ENCODE peak calls at places on chromosomes 3 and 15, in nine cellular contexts. X, W, L, B, T, Q, J, Y and I are unnamed samples.

GRCh38 chr3:105580551-105580950 is 213.8 kb downstream of the ALCAM start:
- DNase-seq in Q (no peak), B (no peak), J (no peak), W (no peak), Y (no peak), L (no peak), T (no peak), X (no peak), I (no peak)

GRCh38 chr15:62649793-62650420 is 392.6 kb upstream of the TPM1 start:
- DNase-seq in J (no peak), B (no peak), W (no peak), L (no peak), X (no peak), Y (no peak), T (no peak), Q (peak; percentile 34), I (no peak)

GRCh38 chr15:55970286-55970685 is 23.1 kb downstream of the NEDD4 start:
- DNase-seq in T (no peak), J (no peak), B (no peak), L (no peak), Y (no peak), X (no peak), Q (no peak), W (no peak), I (no peak)

GRCh38 chr3:124935264-124935663 is 713 bp upstream of the MUC13 start:
- DNase-seq in L (no peak), X (no peak), B (no peak), W (no peak), J (no peak), Y (no peak), Q (no peak), T (no peak), I (no peak)

GRCh38 chr3:193805448-193805847 is 212.4 kb downstream of the OPA1 start:
- DNase-seq in W (peak; percentile 99), Q (peak; percentile 95), J (no peak), L (peak; percentile 77), B (peak; percentile 79), X (peak; percentile 89), T (no peak), Y (no peak), I (peak; percentile 39)

GRCh38 chr3:147945968-147946519 is 536.9 kb downstream of the ZIC1 start:
- DNase-seq in T (peak; percentile 52), Y (no peak), L (peak; percentile 32), W (peak; percentile 61), B (peak; percentile 24), J (no peak), X (peak; percentile 39), Q (peak; percentile 93), I (peak; percentile 76)

GRCh38 chr15:61319892-61320291 is 90.8 kb upstream of the RORA start:
- DNase-seq in J (no peak), Y (no peak), Q (no peak), W (no peak), X (no peak), B (no peak), L (no peak), T (no peak), I (no peak)

GRCh38 chr3:113498221-113499005 is 16.5 kb downstream of the SPICE1 start:
- DNase-seq in X (no peak), L (no peak), Q (peak; percentile 82), J (no peak), W (peak; percentile 73), T (no peak), Y (no peak), B (no peak), I (no peak)

GRCh38 chr15:49624046-49624445 is 3.2 kb downstream of the DTWD1 start:
- DNase-seq in T (no peak), Y (no peak), B (no peak), L (no peak), J (no peak), W (no peak), Q (peak; percentile 27), X (no peak), I (no peak)

GRCh38 chr3:112623717-112624116 is 17.2 kb downstream of the CCDC80 start:
- DNase-seq in Q (no peak), W (peak; percentile 90), L (no peak), Y (no peak), J (no peak), X (no peak), T (no peak), B (no peak), I (no peak)

GRCh38 chr3:47890832-47891620 is 88.1 kb downstream of the DHX30 start:
- DNase-seq in T (peak; percentile 50), L (no peak), X (no peak), Q (no peak), W (no peak), Y (no peak), J (no peak), B (no peak), I (no peak)

GRCh38 chr15:67720556-67721175 is 104.6 kb upstream of the SKOR1 start:
- DNase-seq in T (no peak), B (no peak), L (no peak), W (no peak), Q (no peak), J (no peak), X (no peak), Y (no peak), I (no peak)

GRCh38 chr3:152452318-152452717 is 183.6 kb downstream of the MBNL1 start:
- DNase-seq in W (no peak), T (no peak), L (no peak), Y (no peak), J (no peak), X (no peak), B (no peak), Q (peak; percentile 34), I (no peak)

GRCh38 chr3:147793841-147794240 is 384.7 kb downstream of the ZIC1 start:
- DNase-seq in Y (no peak), T (no peak), X (no peak), J (no peak), B (no peak), Q (no peak), L (no peak), W (no peak), I (no peak)

GRCh38 chr3:30421261-30421660 is 185.1 kb upstream of the TGFBR2 start:
- DNase-seq in J (no peak), T (no peak), X (no peak), W (peak; percentile 40), B (no peak), Q (peak; percentile 93), Y (no peak), L (no peak), I (no peak)

GRCh38 chr15:28098360-28098765 is 752 bp downstream of the OCA2 start:
- DNase-seq in J (no peak), Q (no peak), L (no peak), Y (peak; percentile 63), T (no peak), W (no peak), X (peak; percentile 8), B (no peak), I (no peak)

GRCh38 chr3:177992993-177993969 is 543.0 kb upstream of the KCNMB2 start:
- DNase-seq in L (no peak), Y (no peak), J (no peak), B (no peak), X (no peak), T (no peak), Q (no peak), W (no peak), I (no peak)

DNA sequence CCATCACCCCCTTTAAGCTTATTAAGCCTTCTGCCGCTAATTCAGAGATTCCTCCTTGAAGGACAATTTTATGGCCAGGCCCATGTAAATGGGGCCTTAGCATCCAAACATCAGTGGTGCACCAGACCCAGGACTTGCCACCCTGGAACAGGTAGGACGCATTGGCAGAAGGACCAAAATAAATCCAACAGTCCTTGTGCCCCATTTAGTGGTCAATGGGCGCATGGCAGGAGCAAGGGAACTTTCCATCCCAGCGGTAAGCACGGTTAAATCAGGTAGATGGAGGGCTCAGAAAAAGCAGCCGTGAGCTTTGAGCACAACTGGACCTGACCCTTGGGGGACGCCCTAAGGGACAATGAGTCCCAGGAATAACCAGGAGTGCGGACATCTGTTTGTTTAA is 540.8 kb upstream of the ROBO1 start:
- DNase-seq in Q (no peak), X (no peak), Y (no peak), B (no peak), J (no peak), T (no peak), W (no peak), L (no peak), I (no peak)
- TF ChIP-seq CTCF in Q (no peak), X (no peak), Y (no peak), B (no peak), J (no peak), T (no peak), W (peak; percentile 14), L (no peak), I (no peak)

DNA sequence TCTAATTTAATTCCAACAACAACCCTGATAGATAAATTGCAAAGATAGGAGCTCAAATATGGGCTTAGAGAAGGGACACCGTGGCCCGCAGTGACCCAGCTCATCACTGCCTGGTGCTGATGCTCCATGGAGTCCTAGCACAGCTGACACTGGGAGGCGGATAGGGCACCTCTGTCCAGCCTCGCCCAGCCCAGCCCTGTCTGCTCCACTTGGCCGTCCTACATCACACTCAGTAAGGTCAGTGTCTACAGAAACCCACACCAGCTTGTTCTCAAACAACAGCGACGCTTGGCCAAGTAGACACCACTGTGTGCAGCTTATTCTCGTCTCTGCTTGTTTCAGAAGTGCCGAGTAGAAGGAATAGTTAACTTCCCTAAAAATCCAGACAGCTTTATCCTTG is 33.9 kb downstream of the GABRB3 start:
- DNase-seq in W (no peak), Q (no peak), L (no peak), Y (no peak), J (no peak), X (no peak), B (no peak), T (no peak), I (no peak)
- TF ChIP-seq CTCF in W (no peak), Q (no peak), L (no peak), Y (no peak), J (no peak), X (no peak), B (no peak), T (no peak), I (no peak)

DNA sequence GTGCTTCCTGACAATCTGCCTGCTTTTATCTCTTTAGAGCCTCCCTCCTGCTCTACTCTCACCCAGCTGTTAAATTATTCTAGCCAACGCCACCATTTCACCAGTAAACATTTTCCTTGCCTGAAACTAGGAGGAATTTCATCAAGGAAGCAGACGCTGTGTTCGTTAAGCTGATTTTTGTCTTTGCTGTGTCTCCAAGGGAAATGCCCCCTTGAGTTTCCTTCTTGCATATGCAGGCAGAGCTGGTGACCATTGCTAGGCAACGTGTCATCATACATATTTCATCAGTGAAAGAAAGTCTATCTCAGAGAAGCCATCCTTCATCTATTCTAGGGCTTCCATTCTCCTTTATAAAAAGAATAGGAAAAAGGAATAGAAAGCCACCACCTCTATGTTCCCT is 87.0 kb upstream of the ST8SIA2 start:
- DNase-seq in Q (no peak), W (peak; percentile 11), T (peak; percentile 33), J (peak; percentile 20), X (no peak), B (no peak), L (peak; percentile 24), Y (no peak), I (peak; percentile 77)
- TF ChIP-seq CTCF in Q (no peak), W (peak; percentile 26), T (peak; percentile 44), J (peak; percentile 64), X (no peak), B (no peak), L (peak; percentile 42), Y (no peak), I (peak; percentile 74)

GRCh38 chr3:60431599-60431958 is 819.7 kb downstream of the FHIT start:
- DNase-seq in J (no peak), Q (peak; percentile 2), L (no peak), Y (no peak), B (no peak), T (no peak), W (peak; percentile 29), X (no peak), I (peak; percentile 56)
- TF ChIP-seq CTCF in J (no peak), Q (no peak), L (no peak), Y (no peak), B (no peak), T (no peak), W (no peak), X (no peak), I (peak; percentile 60)